ENCODE peak calls at places on chromosomes 1 and 21, in nine cellular contexts. H is kidney epithelial cell, O is A549, G is GM06990, Z is transverse colon, I is brain microvascular endothelial cell, T is esophagus muscularis mucosa, F is cardiac fibroblast, X is kidney. N is an unnamed sample.
A peak's percentile ranks its signal among the peaks of the same experiment; 100 is the strongest.

GRCh38 chr1:40270152-40270834 is 12.3 kb downstream of the ZMPSTE24 start:
- DNase-seq in H (no peak), O (no peak), G (no peak), Z (no peak), I (no peak), T (no peak), F (no peak), X (no peak), N (no peak)

GRCh38 chr21:44084496-44085241 is 22.5 kb upstream of the PWP2 start:
- DNase-seq in H (no peak), O (no peak), G (no peak), Z (no peak), I (no peak), T (no peak), F (no peak), X (peak; percentile 26), N (no peak)

GRCh38 chr1:208235983-208236761 is 8.0 kb downstream of the PLXNA2 start:
- DNase-seq in H (peak; percentile 31), O (no peak), G (no peak), Z (peak; percentile 77), I (peak; percentile 59), T (peak; percentile 94), F (peak; percentile 88), X (no peak), N (peak; percentile 85)

GRCh38 chr1:219993554-219994433 is 52.5 kb downstream of the EPRS1 start:
- DNase-seq in H (no peak), O (no peak), G (no peak), Z (no peak), I (no peak), T (no peak), F (no peak), X (no peak), N (no peak)

GRCh38 chr1:3425486-3426215 is 28.8 kb upstream of the ARHGEF16 start:
- DNase-seq in H (no peak), O (no peak), G (no peak), Z (no peak), I (no peak), T (no peak), F (no peak), X (peak; percentile 69), N (no peak)

GRCh38 chr1:163897401-163898169 is 575.8 kb downstream of the NUF2 start:
- DNase-seq in H (no peak), O (peak; percentile 7), G (no peak), Z (peak; percentile 11), I (no peak), T (no peak), F (peak; percentile 52), X (no peak), N (no peak)

GRCh38 chr1:228368801-228369607 is 37.6 kb downstream of the TRIM11 start:
- DNase-seq in H (no peak), O (no peak), G (no peak), Z (no peak), I (no peak), T (no peak), F (peak; percentile 75), X (peak; percentile 53), N (no peak)

GRCh38 chr1:116999596-116999995 is 2.0 kb upstream of the CD101 start:
- DNase-seq in H (no peak), O (no peak), G (no peak), Z (no peak), I (no peak), T (no peak), F (no peak), X (no peak), N (no peak)

GRCh38 chr1:71916894-71917293 is 365.4 kb downstream of the NEGR1 start:
- DNase-seq in H (no peak), O (no peak), G (no peak), Z (no peak), I (no peak), T (no peak), F (no peak), X (no peak), N (no peak)

GRCh38 chr1:179820216-179820970 is 57.2 kb downstream of the TOR1AIP2 start:
- DNase-seq in H (no peak), O (no peak), G (no peak), Z (no peak), I (no peak), T (no peak), F (no peak), X (peak; percentile 30), N (no peak)

GRCh38 chr1:98523256-98523655 is 138.3 kb upstream of the SNX7 start:
- DNase-seq in H (no peak), O (no peak), G (no peak), Z (no peak), I (peak; percentile 5), T (no peak), F (no peak), X (no peak), N (peak; percentile 34)

GRCh38 chr21:26683996-26684395 is 110.9 kb upstream of the CYYR1 start:
- DNase-seq in H (no peak), O (no peak), G (no peak), Z (no peak), I (no peak), T (no peak), F (no peak), X (no peak), N (no peak)

GRCh38 chr1:2515763-2516080 is 10.7 kb downstream of the PANK4 start:
- DNase-seq in H (no peak), O (no peak), G (no peak), Z (no peak), I (no peak), T (no peak), F (no peak), X (no peak), N (no peak)

GRCh38 chr1:195745170-195746009 is 862.9 kb downstream of the KCNT2 start:
- DNase-seq in H (no peak), O (no peak), G (no peak), Z (no peak), I (no peak), T (no peak), F (no peak), X (no peak), N (no peak)

GRCh38 chr1:172391972-172392371 is 28.5 kb upstream of the C1orf105 start:
- DNase-seq in H (no peak), O (no peak), G (no peak), Z (no peak), I (no peak), T (no peak), F (no peak), X (no peak), N (no peak)

GRCh38 chr1:107525146-107525545 is 384.3 kb downstream of the NTNG1 start:
- DNase-seq in H (no peak), O (no peak), G (no peak), Z (no peak), I (no peak), T (no peak), F (no peak), X (no peak), N (no peak)

GRCh38 chr1:232667781-232668101 is 37.8 kb upstream of the SIPA1L2 start:
- DNase-seq in H (no peak), O (no peak), G (no peak), Z (no peak), I (no peak), T (no peak), F (no peak), X (no peak), N (no peak)

GRCh38 chr1:17304155-17304826 is 3.7 kb upstream of the PADI4 start:
- DNase-seq in H (no peak), O (no peak), G (no peak), Z (no peak), I (no peak), T (no peak), F (no peak), X (no peak), N (no peak)

GRCh38 chr1:111192643-111193519 is 7.6 kb downstream of the DENND2D start:
- DNase-seq in H (no peak), O (no peak), G (peak; percentile 49), Z (no peak), I (no peak), T (no peak), F (no peak), X (no peak), N (no peak)
- H3K4me3 ChIP-seq in H (no peak overlapping the region), O (no peak overlapping the region), G (no peak overlapping the region), Z (no peak overlapping the region), I (no peak overlapping the region), T (no peak overlapping the region), F (no peak overlapping the region), X (no peak overlapping the region), N (no peak overlapping the region)

GRCh38 chr1:115242543-115242942 is 95.5 kb downstream of the NGF start:
- DNase-seq in H (no peak), O (no peak), G (no peak), Z (no peak), I (no peak), T (no peak), F (no peak), X (no peak), N (no peak)
- TF ChIP-seq CTCF in H (no peak), O (no peak), G (no peak), Z (no peak), I (no peak), T (no peak), F (no peak), X (no peak), N (no peak)

DNA sequence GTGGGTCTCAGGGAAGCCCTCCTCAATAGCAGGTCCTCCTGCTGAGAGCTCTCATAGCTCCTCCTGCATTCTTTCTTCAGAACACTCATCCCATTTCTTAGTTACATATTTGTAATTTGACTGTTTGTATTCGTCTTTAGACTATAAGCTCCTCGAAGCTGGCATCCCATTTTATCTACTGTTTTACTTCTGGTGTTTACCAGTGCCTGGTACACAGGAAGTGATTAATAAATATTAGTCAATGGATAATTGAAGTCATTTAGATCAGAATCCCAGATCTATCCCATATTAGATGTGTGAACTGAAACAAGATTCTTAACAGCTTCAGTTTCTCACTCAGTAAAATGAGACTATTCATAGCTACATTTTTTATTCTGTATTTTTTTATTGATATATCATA is 88.7 kb downstream of the PLPP3 start:
- DNase-seq in H (no peak), O (no peak), G (no peak), Z (no peak), I (no peak), T (no peak), F (no peak), X (no peak), N (no peak)
- H3K4me3 ChIP-seq in H (no peak overlapping the region), O (no peak overlapping the region), G (no peak overlapping the region), Z (no peak overlapping the region), I (no peak overlapping the region), T (no peak overlapping the region), F (no peak overlapping the region), X (no peak overlapping the region), N (no peak overlapping the region)

GRCh38 chr1:67686272-67687197 is 1.5 kb downstream of the GADD45A start:
- DNase-seq in H (peak; percentile 97), O (peak; percentile 70), G (peak; percentile 78), Z (peak; percentile 80), I (peak; percentile 95), T (peak; percentile 94), F (peak; percentile 99), X (peak; percentile 91), N (peak; percentile 96)
- TF ChIP-seq CTCF in H (no peak), O (no peak), G (no peak), Z (peak; percentile 6), I (no peak), T (no peak), F (no peak), X (no peak), N (no peak)

GRCh38 chr1:204751480-204751879 is 65.9 kb upstream of the LRRN2 start:
- DNase-seq in H (no peak), O (no peak), G (no peak), Z (no peak), I (no peak), T (no peak), F (no peak), X (no peak), N (no peak)
- H3K4me3 ChIP-seq in H (no peak overlapping the region), O (peak overlapping the region; percentile 37), G (no peak overlapping the region), Z (no peak overlapping the region), I (no peak overlapping the region), T (no peak overlapping the region), F (no peak overlapping the region), X (no peak overlapping the region), N (no peak overlapping the region)